ENCODE peak calls at places on chromosomes 3 and 15, in ten cellular contexts. W is HL-60; R is EL; B is stimulated activated CD4-positive, alpha-beta T cell treated with anti-CD3 and anti-CD28 coated beads, TNF-alpha, amount 100 ng/mL, for 24 hours; T is PC-9; Z is GM04504; U is activated CD8-positive, alpha-beta memory T cell treated with anti-CD3 and anti-CD28 coated beads, Interleukin-2, amount 50 U/mL, for 4 hours; C is CD8-positive, alpha-beta memory T cell; M is hepatic stellate cell; E is GOT3. I is an unnamed sample.

GRCh38 chr3:181006541-181006940 is 17.0 kb upstream of the DNAJC19 start:
- DNase-seq in W (no peak), R (no peak), B (no peak), T (no peak), Z (no peak), U (no peak), C (no peak), M (no peak), E (no peak), I (no peak)

GRCh38 chr15:28133281-28133680 is 34.2 kb upstream of the OCA2 start:
- DNase-seq in W (no peak), R (peak), B (no peak), T (no peak), Z (no peak), U (no peak), C (no peak), M (peak), E (no peak), I (no peak)

GRCh38 chr15:73538123-73538522 is 95.1 kb downstream of the NPTN start:
- DNase-seq in W (no peak), R (no peak), B (no peak), T (no peak), Z (no peak), U (no peak), C (no peak), M (no peak), E (no peak), I (no peak)

GRCh38 chr3:186815490-186815889 is 9.2 kb upstream of the RFC4 start:
- DNase-seq in W (no peak), R (peak), B (no peak), T (peak), Z (peak), U (no peak), C (no peak), M (peak), E (no peak), I (no peak)

GRCh38 chr15:69760263-69760855 is 307.7 kb downstream of the RPLP1 start:
- DNase-seq in W (peak), R (no peak), B (no peak), T (no peak), Z (peak), U (no peak), C (no peak), M (no peak), E (no peak), I (peak)

GRCh38 chr3:131655076-131655685 is 152.4 kb upstream of the MRPL3 start:
- DNase-seq in W (no peak), R (peak), B (no peak), T (no peak), Z (no peak), U (no peak), C (no peak), M (no peak), E (no peak), I (no peak)

GRCh38 chr3:129015388-129016105 is 14.4 kb downstream of the EFCC1 start:
- DNase-seq in W (no peak), R (no peak), B (no peak), T (no peak), Z (no peak), U (peak), C (peak), M (no peak), E (no peak), I (no peak)

GRCh38 chr15:35673093-35673573 is 127.2 kb upstream of the DPH6 start:
- DNase-seq in W (no peak), R (no peak), B (peak), T (no peak), Z (no peak), U (no peak), C (no peak), M (no peak), E (no peak), I (no peak)

GRCh38 chr3:190401943-190402342 is 14.0 kb downstream of the CLDN16 start:
- DNase-seq in W (no peak), R (no peak), B (no peak), T (no peak), Z (no peak), U (no peak), C (no peak), M (no peak), E (no peak), I (no peak)

GRCh38 chr3:36843065-36844051 is 79.0 kb upstream of the DCLK3 start:
- DNase-seq in W (no peak), R (peak), B (peak), T (no peak), Z (no peak), U (peak), C (peak), M (peak), E (no peak), I (no peak)

GRCh38 chr15:69092159-69092558 is 68.3 kb upstream of the GLCE start:
- DNase-seq in W (no peak), R (peak), B (no peak), T (peak), Z (no peak), U (no peak), C (no peak), M (no peak), E (no peak), I (no peak)

GRCh38 chr3:158794936-158795518 is 6.8 kb upstream of the MFSD1 start:
- DNase-seq in W (no peak), R (peak), B (no peak), T (peak), Z (no peak), U (no peak), C (no peak), M (peak), E (no peak), I (no peak)

GRCh38 chr3:43155016-43155415 is 49.1 kb upstream of the POMGNT2 start:
- DNase-seq in W (no peak), R (no peak), B (no peak), T (no peak), Z (no peak), U (no peak), C (no peak), M (no peak), E (no peak), I (no peak)

GRCh38 chr3:107522510-107523360 is at the start of gene BBX:
- DNase-seq in W (peak), R (peak), B (peak), T (peak), Z (peak), U (peak), C (peak), M (peak), E (peak), I (peak)

GRCh38 chr15:67049351-67050044 is 15.9 kb upstream of the SMAD3 start:
- DNase-seq in W (no peak), R (peak), B (no peak), T (peak), Z (no peak), U (no peak), C (no peak), M (peak), E (peak), I (no peak)

GRCh38 chr3:95036526-95037021 is 973.7 kb downstream of the NSUN3 start:
- DNase-seq in W (no peak), R (no peak), B (no peak), T (no peak), Z (no peak), U (no peak), C (no peak), M (no peak), E (no peak), I (no peak)